ENCODE peak calls at places on chromosomes 12 and 14, in nine cellular contexts. J is psoas muscle; S is activated CD8-positive, alpha-beta T cell treated with anti-CD3 and anti-CD28 coated beads for 36 hours; O is HL-60; U is GM20000; C is coronary artery; B is IMR-90; X is GM06990; P is left ventricle myocardium inferior. W is an unnamed sample.

GRCh38 chr12:2129076-2129475 is 76.3 kb downstream of the CACNA1C start:
- DNase-seq in B (peak; percentile 75), C (no peak), O (no peak), J (no peak), X (no peak), S (no peak), U (no peak), P (no peak), W (no peak)

GRCh38 chr12:80269953-80270552 is 170.7 kb downstream of the OTOGL start:
- DNase-seq in B (peak; percentile 60), X (no peak), S (peak; percentile 4), C (no peak), P (no peak), J (no peak), O (peak; percentile 2), U (peak; percentile 21), W (no peak)

GRCh38 chr12:3200032-3200617 is 122.9 kb downstream of the TSPAN9 start:
- DNase-seq in X (no peak), O (no peak), J (peak; percentile 74), S (no peak), C (no peak), P (peak; percentile 63), U (peak; percentile 49), B (peak; percentile 65), W (no peak)

GRCh38 chr12:19450362-19450761 is 11.1 kb downstream of the AEBP2 start:
- DNase-seq in X (no peak), C (no peak), O (no peak), B (no peak), U (no peak), J (no peak), P (no peak), S (peak; percentile 35), W (no peak)

GRCh38 chr14:59454131-59454530 is 11.0 kb downstream of the GPR135 start:
- DNase-seq in X (no peak), J (no peak), O (no peak), U (no peak), B (peak; percentile 98), P (no peak), S (no peak), C (no peak), W (no peak)

GRCh38 chr14:24848427-24848826 is 201.5 kb downstream of the STXBP6 start:
- DNase-seq in O (no peak), P (no peak), U (no peak), X (no peak), C (no peak), B (peak; percentile 76), S (no peak), J (no peak), W (no peak)

GRCh38 chr12:1655225-1655788 is 26.3 kb downstream of the WNT5B start:
- DNase-seq in S (no peak), J (no peak), B (no peak), O (no peak), C (no peak), X (no peak), P (no peak), U (peak; percentile 6), W (no peak)

GRCh38 chr14:29926701-29927595 is 699 bp downstream of the PRKD1 start:
- DNase-seq in O (peak; percentile 2), U (peak; percentile 37), P (peak; percentile 49), B (peak; percentile 43), C (peak; percentile 76), S (no peak), J (peak; percentile 82), X (peak; percentile 10), W (peak; percentile 40)

GRCh38 chr12:32497864-32498263 is 98.5 kb downstream of the FGD4 start:
- DNase-seq in S (no peak), O (no peak), P (no peak), J (no peak), B (no peak), U (no peak), X (no peak), C (no peak), W (no peak)

GRCh38 chr12:46266382-46266791 is 2.5 kb downstream of the SLC38A1 start:
- DNase-seq in C (no peak), B (peak; percentile 61), U (no peak), O (peak; percentile 21), X (no peak), S (peak; percentile 74), J (no peak), P (no peak), W (no peak)

GRCh38 chr12:117144599-117144998 is 45.4 kb upstream of the TESC start:
- DNase-seq in J (no peak), P (no peak), S (no peak), B (no peak), C (no peak), U (no peak), X (no peak), O (no peak), W (no peak)

GRCh38 chr12:130977759-130978127 is 24.0 kb downstream of the ADGRD1 start:
- DNase-seq in P (no peak), O (no peak), B (no peak), C (no peak), U (no peak), S (no peak), J (no peak), X (no peak), W (no peak)

GRCh38 chr14:95514131-95515079 is 2.0 kb downstream of the SYNE3 start:
- DNase-seq in U (no peak), J (no peak), O (no peak), C (peak; percentile 72), P (no peak), S (no peak), B (no peak), X (no peak), W (peak; percentile 57)

GRCh38 chr14:104473649-104474574 is 105.7 kb upstream of the C14orf180 start:
- DNase-seq in U (no peak), C (no peak), B (no peak), S (no peak), O (no peak), X (no peak), J (no peak), P (no peak), W (no peak)

GRCh38 chr12:102957339-102958050 is at the start of gene ASCL1:
- DNase-seq in P (no peak), O (peak; percentile 4), J (no peak), S (no peak), C (no peak), U (peak; percentile 75), X (peak; percentile 73), B (peak; percentile 10), W (peak; percentile 73)

GRCh38 chr12:106647793-106648514 is 65.2 kb downstream of the RFX4 start:
- DNase-seq in P (no peak), O (no peak), X (no peak), S (no peak), J (no peak), B (no peak), C (no peak), U (no peak), W (no peak)

GRCh38 chr14:67151082-67151666 is 38.1 kb upstream of the GARIN2 start:
- DNase-seq in X (no peak), U (no peak), B (no peak), J (no peak), S (no peak), P (no peak), C (no peak), O (no peak), W (no peak)
- TF ChIP-seq CTCF in X (no peak), U (no peak), B (peak; percentile 23), J (no peak), S (no peak), P (peak; percentile 18), C (no peak), O (no peak), W (no peak)

GRCh38 chr12:121189061-121189886 is 20.7 kb upstream of the P2RX4 start:
- DNase-seq in B (no peak), C (no peak), J (no peak), P (no peak), X (no peak), S (no peak), U (no peak), O (no peak), W (no peak)
- TF ChIP-seq CTCF in B (no peak), C (no peak), J (no peak), P (no peak), X (no peak), S (no peak), U (no peak), O (no peak), W (no peak)

DNA sequence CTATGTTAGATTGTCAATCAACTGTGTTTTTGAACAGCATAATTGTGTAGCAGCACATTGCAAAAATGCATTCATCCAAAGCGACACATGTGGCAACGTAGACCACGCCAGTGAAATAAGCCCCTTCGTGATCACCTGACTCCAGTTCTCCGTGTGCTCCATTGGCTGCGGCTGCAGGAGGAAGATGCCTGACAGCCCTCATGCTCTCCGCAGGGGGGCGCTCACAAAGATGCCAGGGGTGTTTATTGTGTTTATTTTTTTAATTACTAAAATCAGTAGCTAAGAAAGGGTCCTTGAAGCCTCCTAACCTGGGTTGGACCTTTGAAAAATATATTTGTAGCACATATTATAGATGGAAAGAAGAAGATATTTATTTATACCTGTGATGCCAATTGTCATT is 116.3 kb downstream of the SLC15A4 start:
- DNase-seq in S (no peak), P (no peak), U (no peak), J (no peak), C (no peak), X (no peak), B (no peak), O (no peak), W (no peak)
- TF ChIP-seq CTCF in S (no peak), P (no peak), U (no peak), J (no peak), C (no peak), X (no peak), B (no peak), O (no peak), W (no peak)

GRCh38 chr12:50725011-50725899 is 38.6 kb upstream of the ATF1 start:
- DNase-seq in C (no peak), B (peak; percentile 35), U (no peak), P (no peak), O (no peak), X (no peak), S (no peak), J (no peak), W (no peak)

GRCh38 chr12:50728841-50729240 is 35.1 kb upstream of the ATF1 start:
- DNase-seq in O (no peak), P (no peak), C (no peak), U (no peak), S (no peak), X (no peak), J (no peak), B (no peak), W (no peak)

GRCh38 chr12:50727466-50727865 is 36.4 kb upstream of the ATF1 start:
- DNase-seq in X (no peak), P (no peak), J (no peak), S (no peak), B (no peak), U (no peak), C (no peak), O (no peak), W (no peak)

GRCh38 chr12:50732591-50732990 is 31.3 kb upstream of the ATF1 start:
- DNase-seq in P (no peak), J (no peak), X (no peak), U (no peak), C (no peak), O (no peak), B (peak; percentile 97), S (no peak), W (no peak)

DNA sequence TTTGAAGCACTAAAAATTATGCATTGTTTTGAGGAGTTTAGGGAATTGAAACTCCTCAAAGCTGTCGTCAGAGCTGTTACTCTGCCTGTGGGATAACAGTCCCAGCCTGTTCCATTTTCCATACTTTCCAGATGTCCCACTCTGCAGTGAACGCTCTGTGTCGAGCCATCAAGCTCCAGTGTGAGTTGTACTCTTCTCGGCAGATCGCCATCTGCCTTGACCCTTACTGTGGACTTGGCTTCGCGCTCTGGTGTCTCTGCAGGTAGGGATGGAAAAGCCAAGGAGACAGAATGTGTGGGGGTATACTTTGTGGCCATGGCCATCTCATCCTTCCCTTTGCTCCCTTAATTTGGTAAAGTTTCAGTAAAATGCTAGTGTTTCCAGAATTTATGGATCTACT is 35.5 kb upstream of the ATF1 start:
- DNase-seq in B (no peak), C (no peak), J (no peak), X (no peak), S (no peak), U (no peak), O (no peak), P (no peak), W (no peak)
- TF ChIP-seq CTCF in B (no peak), C (no peak), J (no peak), X (no peak), S (no peak), U (no peak), O (no peak), P (no peak), W (no peak)

W was measured in GM13976.